ENCODE peak calls at places on chromosome 7, in eight cellular contexts. S is amygdala; H is transverse colon; O is frontal cortex; T is cardiac septum; U is stimulated activated CD4-positive, alpha-beta T cell treated with anti-CD3 and anti-CD28 coated beads, Interleukin-1b, Interleukin-23, amount 100 ng/mL, for 4 hours; K is NCI-H345; E is tibial nerve. R is an unnamed sample.

GRCh38 chr7:93148135-93148534 is at the start of gene SAMD9L:
- DNase-seq in S (no peak), H (no peak), O (no peak), T (no peak), U (no peak), K (no peak), E (no peak), R (peak; percentile 5)

GRCh38 chr7:2231992-2232765 is 566 bp downstream of the MAD1L1 start:
- DNase-seq in S (no peak), H (no peak), O (no peak), T (no peak), U (no peak), K (no peak), E (no peak), R (no peak)

GRCh38 chr7:73520673-73521635 is 1.1 kb downstream of the BAZ1B start:
- DNase-seq in S (peak; percentile 17), H (no peak), O (no peak), T (no peak), U (no peak), K (no peak), E (no peak), R (peak; percentile 72)

GRCh38 chr7:106488465-106488864 is 172.5 kb downstream of the CCDC71L start:
- DNase-seq in S (no peak), H (no peak), O (no peak), T (no peak), U (no peak), K (no peak), E (no peak), R (no peak)

GRCh38 chr7:44112231-44112996 is 8.3 kb downstream of the AEBP1 start:
- DNase-seq in S (no peak), H (no peak), O (no peak), T (peak; percentile 60), U (no peak), K (peak; percentile 74), E (no peak), R (no peak)

GRCh38 chr7:44535348-44536064 is 5.6 kb downstream of the NPC1L1 start:
- DNase-seq in S (no peak), H (no peak), O (no peak), T (no peak), U (no peak), K (no peak), E (no peak), R (no peak)

GRCh38 chr7:71824356-71824755 is 587.8 kb downstream of the CALN1 start:
- DNase-seq in S (no peak), H (no peak), O (no peak), T (no peak), U (no peak), K (no peak), E (no peak), R (no peak)

GRCh38 chr7:16604054-16604453 is 41.5 kb downstream of the ANKMY2 start:
- DNase-seq in S (no peak), H (no peak), O (no peak), T (no peak), U (no peak), K (no peak), E (no peak), R (no peak)

GRCh38 chr7:17581301-17581700 is 282.8 kb downstream of the AHR start:
- DNase-seq in S (no peak), H (no peak), O (no peak), T (no peak), U (no peak), K (no peak), E (no peak), R (no peak)

GRCh38 chr7:154623399-154623798 is 379.5 kb downstream of the PAXIP1 start:
- DNase-seq in S (no peak), H (no peak), O (no peak), T (no peak), U (no peak), K (no peak), E (no peak), R (no peak)

GRCh38 chr7:101792051-101792651 is 25.3 kb upstream of the CUX1 start:
- DNase-seq in S (no peak), H (no peak), O (no peak), T (peak; percentile 72), U (no peak), K (no peak), E (peak; percentile 63), R (peak; percentile 10)

GRCh38 chr7:17105701-17106100 is 192.8 kb upstream of the AHR start:
- DNase-seq in S (no peak), H (no peak), O (no peak), T (no peak), U (no peak), K (no peak), E (no peak), R (no peak)

GRCh38 chr7:84746347-84746746 is 440.5 kb downstream of the SEMA3D start:
- DNase-seq in S (no peak), H (no peak), O (no peak), T (no peak), U (no peak), K (no peak), E (no peak), R (peak; percentile 36)

GRCh38 chr7:29353810-29354209 is 159.2 kb downstream of the CHN2 start:
- DNase-seq in S (no peak), H (no peak), O (no peak), T (no peak), U (no peak), K (no peak), E (no peak), R (no peak)

GRCh38 chr7:25949672-25950487 is 202.1 kb upstream of the NFE2L3 start:
- DNase-seq in S (no peak), H (peak; percentile 65), O (no peak), T (no peak), U (no peak), K (no peak), E (no peak), R (peak; percentile 62)

GRCh38 chr7:28187012-28187411 is 6.4 kb upstream of the JAZF1 start:
- DNase-seq in S (no peak), H (no peak), O (no peak), T (no peak), U (no peak), K (no peak), E (no peak), R (no peak)

GRCh38 chr7:27434729-27435400 is 192.3 kb downstream of the EVX1 start:
- DNase-seq in S (no peak), H (no peak), O (no peak), T (no peak), U (no peak), K (no peak), E (no peak), R (no peak)

GRCh38 chr7:271266-272107 is 18.5 kb upstream of the FOXL3 start:
- DNase-seq in S (no peak), H (no peak), O (no peak), T (no peak), U (no peak), K (no peak), E (no peak), R (no peak)

R was measured in retina.